ENCODE peak calls at places on chromosomes 2 and 18, in ten cellular contexts. One of them, this sample, is unnamed.

GRCh38 chr2:179532890-179533289 is 268.3 kb upstream of the SESTD1 start:
- DNase-seq in left ventricle myocardium inferior: no peak
- DNase-seq in neuronal stem cell: no peak
- DNase-seq in pancreas: no peak
- DNase-seq in choroid plexus epithelial cell: no peak
- DNase-seq in mucosa of descending colon: no peak
- DNase-seq in GM12865: no peak
- DNase-seq in breast epithelium: no peak
- DNase-seq in endodermal cell: no peak
- DNase-seq in A549: no peak
- DNase-seq in this sample: no peak

GRCh38 chr2:14759086-14759485 is 126.6 kb downstream of the LRATD1 start:
- DNase-seq in pancreas: no peak
- DNase-seq in neuronal stem cell: no peak
- DNase-seq in left ventricle myocardium inferior: no peak
- DNase-seq in choroid plexus epithelial cell: no peak
- DNase-seq in GM12865: no peak
- DNase-seq in A549: no peak
- DNase-seq in mucosa of descending colon: no peak
- DNase-seq in endodermal cell: no peak
- DNase-seq in breast epithelium: no peak
- DNase-seq in this sample: no peak

GRCh38 chr18:69996951-69997798 is 49.5 kb upstream of the CD226 start:
- DNase-seq in mucosa of descending colon: no peak
- DNase-seq in A549: no peak
- DNase-seq in left ventricle myocardium inferior: no peak
- DNase-seq in GM12865: no peak
- DNase-seq in pancreas: no peak
- DNase-seq in neuronal stem cell: no peak
- DNase-seq in endodermal cell: no peak
- DNase-seq in choroid plexus epithelial cell: no peak
- DNase-seq in breast epithelium: no peak
- DNase-seq in this sample: no peak

GRCh38 chr18:7415081-7415894 is 151.8 kb upstream of the PTPRM start:
- DNase-seq in endodermal cell: peak; percentile 72
- DNase-seq in GM12865: no peak
- DNase-seq in mucosa of descending colon: no peak
- DNase-seq in pancreas: no peak
- DNase-seq in choroid plexus epithelial cell: peak; percentile 20
- DNase-seq in A549: no peak
- DNase-seq in left ventricle myocardium inferior: no peak
- DNase-seq in neuronal stem cell: no peak
- DNase-seq in breast epithelium: no peak
- DNase-seq in this sample: no peak

GRCh38 chr18:50193796-50194622 is 938 bp downstream of the MYO5B start:
- DNase-seq in endodermal cell: peak; percentile 64
- DNase-seq in neuronal stem cell: peak; percentile 11
- DNase-seq in breast epithelium: peak; percentile 54
- DNase-seq in mucosa of descending colon: peak; percentile 64
- DNase-seq in left ventricle myocardium inferior: no peak
- DNase-seq in GM12865: no peak
- DNase-seq in pancreas: peak; percentile 71
- DNase-seq in A549: no peak
- DNase-seq in choroid plexus epithelial cell: no peak
- DNase-seq in this sample: no peak

GRCh38 chr18:13628211-13628610 is 98.1 kb downstream of the FAM210A start:
- DNase-seq in breast epithelium: peak; percentile 20
- DNase-seq in neuronal stem cell: no peak
- DNase-seq in A549: no peak
- DNase-seq in pancreas: no peak
- DNase-seq in choroid plexus epithelial cell: no peak
- DNase-seq in GM12865: no peak
- DNase-seq in endodermal cell: no peak
- DNase-seq in left ventricle myocardium inferior: no peak
- DNase-seq in mucosa of descending colon: no peak
- DNase-seq in this sample: no peak

GRCh38 chr2:118371500-118371899 is 283.2 kb downstream of the INSIG2 start:
- DNase-seq in mucosa of descending colon: no peak
- DNase-seq in left ventricle myocardium inferior: no peak
- DNase-seq in A549: peak; percentile 44
- DNase-seq in breast epithelium: no peak
- DNase-seq in endodermal cell: peak; percentile 90
- DNase-seq in choroid plexus epithelial cell: peak; percentile 51
- DNase-seq in GM12865: peak; percentile 42
- DNase-seq in pancreas: peak; percentile 42
- DNase-seq in neuronal stem cell: peak; percentile 48
- DNase-seq in this sample: peak; percentile 35

GRCh38 chr2:38615237-38615636 is 12.5 kb upstream of the HNRNPLL start:
- DNase-seq in endodermal cell: no peak
- DNase-seq in neuronal stem cell: no peak
- DNase-seq in A549: no peak
- DNase-seq in choroid plexus epithelial cell: peak; percentile 63
- DNase-seq in left ventricle myocardium inferior: no peak
- DNase-seq in mucosa of descending colon: no peak
- DNase-seq in pancreas: no peak
- DNase-seq in breast epithelium: no peak
- DNase-seq in GM12865: peak; percentile 32
- DNase-seq in this sample: peak; percentile 20

GRCh38 chr18:29004921-29005320 is 828.0 kb upstream of the CDH2 start:
- DNase-seq in A549: no peak
- DNase-seq in choroid plexus epithelial cell: no peak
- DNase-seq in GM12865: no peak
- DNase-seq in endodermal cell: no peak
- DNase-seq in mucosa of descending colon: no peak
- DNase-seq in pancreas: no peak
- DNase-seq in neuronal stem cell: no peak
- DNase-seq in left ventricle myocardium inferior: no peak
- DNase-seq in breast epithelium: no peak
- DNase-seq in this sample: no peak

GRCh38 chr2:188746727-188747126 is 227.4 kb upstream of the COL3A1 start:
- DNase-seq in left ventricle myocardium inferior: no peak
- DNase-seq in A549: no peak
- DNase-seq in choroid plexus epithelial cell: peak; percentile 71
- DNase-seq in mucosa of descending colon: no peak
- DNase-seq in breast epithelium: no peak
- DNase-seq in endodermal cell: no peak
- DNase-seq in GM12865: no peak
- DNase-seq in pancreas: no peak
- DNase-seq in neuronal stem cell: no peak
- DNase-seq in this sample: no peak

GRCh38 chr2:233049194-233049761 is 10.9 kb upstream of the INPP5D start:
- DNase-seq in A549: no peak
- DNase-seq in mucosa of descending colon: no peak
- DNase-seq in pancreas: no peak
- DNase-seq in left ventricle myocardium inferior: no peak
- DNase-seq in choroid plexus epithelial cell: peak; percentile 31
- DNase-seq in neuronal stem cell: no peak
- DNase-seq in endodermal cell: peak; percentile 42
- DNase-seq in breast epithelium: no peak
- DNase-seq in GM12865: no peak
- DNase-seq in this sample: no peak

GRCh38 chr2:57693177-57693576 is 353.4 kb upstream of the VRK2 start:
- DNase-seq in left ventricle myocardium inferior: no peak
- DNase-seq in pancreas: no peak
- DNase-seq in A549: no peak
- DNase-seq in choroid plexus epithelial cell: no peak
- DNase-seq in neuronal stem cell: no peak
- DNase-seq in mucosa of descending colon: no peak
- DNase-seq in breast epithelium: no peak
- DNase-seq in GM12865: no peak
- DNase-seq in endodermal cell: no peak
- DNase-seq in this sample: no peak

GRCh38 chr18:40935423-40935822 is 1019.6 kb upstream of the PIK3C3 start:
- DNase-seq in A549: peak; percentile 27
- DNase-seq in left ventricle myocardium inferior: no peak
- DNase-seq in GM12865: peak; percentile 5
- DNase-seq in breast epithelium: no peak
- DNase-seq in pancreas: no peak
- DNase-seq in endodermal cell: no peak
- DNase-seq in mucosa of descending colon: no peak
- DNase-seq in neuronal stem cell: no peak
- DNase-seq in choroid plexus epithelial cell: peak; percentile 55
- DNase-seq in this sample: peak; percentile 55

GRCh38 chr18:63818212-63818611 is 43.0 kb downstream of the SERPINB7 start:
- DNase-seq in left ventricle myocardium inferior: no peak
- DNase-seq in GM12865: no peak
- DNase-seq in mucosa of descending colon: no peak
- DNase-seq in endodermal cell: no peak
- DNase-seq in A549: no peak
- DNase-seq in pancreas: no peak
- DNase-seq in neuronal stem cell: no peak
- DNase-seq in breast epithelium: no peak
- DNase-seq in choroid plexus epithelial cell: no peak
- DNase-seq in this sample: no peak

GRCh38 chr2:144650886-144651285 is 131.0 kb upstream of the ZEB2 start:
- DNase-seq in breast epithelium: no peak
- DNase-seq in neuronal stem cell: no peak
- DNase-seq in left ventricle myocardium inferior: no peak
- DNase-seq in endodermal cell: no peak
- DNase-seq in GM12865: no peak
- DNase-seq in choroid plexus epithelial cell: no peak
- DNase-seq in pancreas: no peak
- DNase-seq in A549: no peak
- DNase-seq in mucosa of descending colon: no peak
- DNase-seq in this sample: no peak

GRCh38 chr18:55950379-55951166 is 362.6 kb upstream of the TCF4 start:
- DNase-seq in mucosa of descending colon: no peak
- DNase-seq in left ventricle myocardium inferior: no peak
- DNase-seq in endodermal cell: no peak
- DNase-seq in breast epithelium: no peak
- DNase-seq in GM12865: no peak
- DNase-seq in pancreas: no peak
- DNase-seq in choroid plexus epithelial cell: no peak
- DNase-seq in A549: no peak
- DNase-seq in neuronal stem cell: no peak
- DNase-seq in this sample: no peak

GRCh38 chr2:26048791-26049190 is 14.9 kb downstream of the RAB10 start:
- DNase-seq in left ventricle myocardium inferior: no peak
- DNase-seq in choroid plexus epithelial cell: no peak
- DNase-seq in mucosa of descending colon: no peak
- DNase-seq in GM12865: no peak
- DNase-seq in A549: no peak
- DNase-seq in pancreas: no peak
- DNase-seq in breast epithelium: no peak
- DNase-seq in endodermal cell: no peak
- DNase-seq in neuronal stem cell: no peak
- DNase-seq in this sample: no peak

GRCh38 chr2:125259441-125259840 is 1234.4 kb downstream of the CNTNAP5 start:
- DNase-seq in neuronal stem cell: peak; percentile 27
- DNase-seq in GM12865: peak; percentile 25
- DNase-seq in A549: no peak
- DNase-seq in endodermal cell: no peak
- DNase-seq in left ventricle myocardium inferior: no peak
- DNase-seq in choroid plexus epithelial cell: no peak
- DNase-seq in pancreas: no peak
- DNase-seq in breast epithelium: no peak
- DNase-seq in mucosa of descending colon: no peak
- DNase-seq in this sample: no peak

GRCh38 chr2:101983928-101984327 is 7.8 kb upstream of the IL1R2 start:
- DNase-seq in A549: no peak
- DNase-seq in choroid plexus epithelial cell: peak; percentile 61
- DNase-seq in left ventricle myocardium inferior: no peak
- DNase-seq in neuronal stem cell: no peak
- DNase-seq in breast epithelium: no peak
- DNase-seq in endodermal cell: no peak
- DNase-seq in mucosa of descending colon: no peak
- DNase-seq in pancreas: no peak
- DNase-seq in GM12865: no peak
- DNase-seq in this sample: peak; percentile 50

DNA sequence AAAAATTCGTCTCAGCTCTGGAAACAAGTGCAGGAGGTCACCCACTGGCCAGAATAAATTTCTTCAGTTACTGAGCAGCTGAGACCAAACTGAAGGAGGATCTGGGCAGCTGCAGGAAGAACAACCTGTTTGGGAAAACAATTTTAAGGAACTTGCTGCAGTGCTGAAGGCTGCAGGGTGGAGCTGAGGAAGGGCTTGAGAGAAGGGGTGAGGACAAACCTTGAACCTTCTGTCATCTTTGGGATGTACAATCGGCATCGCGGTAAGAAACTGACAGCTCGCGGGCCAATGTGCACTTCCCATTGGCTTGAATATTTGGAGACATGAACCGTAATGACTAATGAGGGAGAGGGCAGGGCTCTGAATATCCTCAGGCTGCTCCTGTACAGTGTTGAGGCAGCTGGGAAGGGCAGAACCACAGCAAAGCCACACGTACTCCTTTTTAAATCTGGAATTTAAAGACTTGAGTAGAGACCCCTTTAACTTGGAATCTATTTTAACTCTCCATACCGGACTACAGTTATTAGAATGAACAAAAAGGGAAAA is 90.3 kb downstream of the TACR1 start:
- DNase-seq in pancreas: no peak
- DNase-seq in left ventricle myocardium inferior: no peak
- DNase-seq in endodermal cell: no peak
- DNase-seq in A549: no peak
- DNase-seq in GM12865: no peak
- DNase-seq in choroid plexus epithelial cell: no peak
- DNase-seq in neuronal stem cell: no peak
- DNase-seq in mucosa of descending colon: no peak
- DNase-seq in breast epithelium: no peak
- DNase-seq in this sample: no peak
- H3K4me3 ChIP-seq in pancreas: no peak overlapping the region
- H3K4me3 ChIP-seq in left ventricle myocardium inferior: no peak overlapping the region
- H3K4me3 ChIP-seq in endodermal cell: no peak overlapping the region
- H3K4me3 ChIP-seq in A549: no peak overlapping the region
- H3K4me3 ChIP-seq in GM12865: no peak overlapping the region
- H3K4me3 ChIP-seq in choroid plexus epithelial cell: no peak overlapping the region
- H3K4me3 ChIP-seq in neuronal stem cell: no peak overlapping the region
- H3K4me3 ChIP-seq in mucosa of descending colon: no peak overlapping the region
- H3K4me3 ChIP-seq in breast epithelium: no peak overlapping the region
- H3K4me3 ChIP-seq in this sample: no peak overlapping the region

GRCh38 chr2:8583400-8584173 is 98.3 kb upstream of the ID2 start:
- DNase-seq in breast epithelium: peak; percentile 86
- DNase-seq in left ventricle myocardium inferior: peak; percentile 95
- DNase-seq in choroid plexus epithelial cell: peak; percentile 64
- DNase-seq in pancreas: peak; percentile 99
- DNase-seq in endodermal cell: peak; percentile 100
- DNase-seq in GM12865: peak; percentile 94
- DNase-seq in A549: peak; percentile 42
- DNase-seq in neuronal stem cell: peak; percentile 40
- DNase-seq in mucosa of descending colon: peak; percentile 98
- DNase-seq in this sample: peak; percentile 98
- H3K4me3 ChIP-seq in breast epithelium: peak overlapping the region; percentile 35
- H3K4me3 ChIP-seq in left ventricle myocardium inferior: peak overlapping the region; percentile 40
- H3K4me3 ChIP-seq in choroid plexus epithelial cell: peak overlapping the region; percentile 1
- H3K4me3 ChIP-seq in pancreas: no peak overlapping the region
- H3K4me3 ChIP-seq in endodermal cell: peak overlapping the region; percentile 38
- H3K4me3 ChIP-seq in GM12865: peak overlapping the region; percentile 31
- H3K4me3 ChIP-seq in A549: no peak overlapping the region
- H3K4me3 ChIP-seq in neuronal stem cell: no peak overlapping the region
- H3K4me3 ChIP-seq in mucosa of descending colon: no peak overlapping the region
- H3K4me3 ChIP-seq in this sample: peak overlapping the region; percentile 13

GRCh38 chr2:64873472-64873924 is 115.7 kb upstream of the SLC1A4 start:
- DNase-seq in endodermal cell: peak; percentile 98
- DNase-seq in A549: peak; percentile 73
- DNase-seq in breast epithelium: peak; percentile 84
- DNase-seq in left ventricle myocardium inferior: peak; percentile 78
- DNase-seq in pancreas: peak; percentile 90
- DNase-seq in choroid plexus epithelial cell: peak; percentile 49
- DNase-seq in GM12865: peak; percentile 82
- DNase-seq in mucosa of descending colon: peak; percentile 83
- DNase-seq in neuronal stem cell: peak; percentile 61
- DNase-seq in this sample: peak; percentile 77
- H3K4me3 ChIP-seq in endodermal cell: no peak overlapping the region
- H3K4me3 ChIP-seq in A549: no peak overlapping the region
- H3K4me3 ChIP-seq in breast epithelium: peak overlapping the region; percentile 55
- H3K4me3 ChIP-seq in left ventricle myocardium inferior: peak overlapping the region; percentile 28
- H3K4me3 ChIP-seq in pancreas: no peak overlapping the region
- H3K4me3 ChIP-seq in choroid plexus epithelial cell: no peak overlapping the region
- H3K4me3 ChIP-seq in GM12865: peak overlapping the region; percentile 24
- H3K4me3 ChIP-seq in mucosa of descending colon: no peak overlapping the region
- H3K4me3 ChIP-seq in neuronal stem cell: no peak overlapping the region
- H3K4me3 ChIP-seq in this sample: no peak overlapping the region

GRCh38 chr18:62323483-62324354 is 1.4 kb upstream of the TNFRSF11A start:
- DNase-seq in neuronal stem cell: no peak
- DNase-seq in left ventricle myocardium inferior: no peak
- DNase-seq in choroid plexus epithelial cell: no peak
- DNase-seq in breast epithelium: no peak
- DNase-seq in A549: no peak
- DNase-seq in GM12865: no peak
- DNase-seq in pancreas: no peak
- DNase-seq in mucosa of descending colon: no peak
- DNase-seq in endodermal cell: no peak
- DNase-seq in this sample: no peak
- H3K4me3 ChIP-seq in neuronal stem cell: no peak overlapping the region
- H3K4me3 ChIP-seq in left ventricle myocardium inferior: no peak overlapping the region
- H3K4me3 ChIP-seq in choroid plexus epithelial cell: no peak overlapping the region
- H3K4me3 ChIP-seq in breast epithelium: no peak overlapping the region
- H3K4me3 ChIP-seq in A549: no peak overlapping the region
- H3K4me3 ChIP-seq in GM12865: no peak overlapping the region
- H3K4me3 ChIP-seq in pancreas: no peak overlapping the region
- H3K4me3 ChIP-seq in mucosa of descending colon: no peak overlapping the region
- H3K4me3 ChIP-seq in endodermal cell: peak overlapping the region; percentile 64
- H3K4me3 ChIP-seq in this sample: peak overlapping the region; percentile 27